ENCODE peak calls at places on chromosomes 11 and 22, in four cellular contexts. R is BE2C, C is choroid plexus epithelial cell, J is brain microvascular endothelial cell. I is an unnamed sample.

GRCh38 chr11:3353066-3353465 is 25.9 kb downstream of the ZNF195 start:
- DNase-seq in R (no peak), C (no peak), J (no peak), I (no peak)

GRCh38 chr11:119584193-119585037 is 144.6 kb downstream of the NECTIN1 start:
- DNase-seq in R (peak), J (peak), C (peak), I (peak)

GRCh38 chr11:10526974-10527918 is 13.7 kb downstream of the RNF141 start:
- DNase-seq in C (peak), R (no peak), J (no peak), I (no peak)

GRCh38 chr22:43570531-43571144 is 158.8 kb downstream of the MPPED1 start:
- DNase-seq in C (no peak), J (no peak), R (no peak), I (no peak)

GRCh38 chr22:23179381-23180294 is 671 bp upstream of the BCR start:
- DNase-seq in C (no peak), R (no peak), J (no peak), I (no peak)

GRCh38 chr22:50581950-50582561 is 593 bp downstream of the CHKB start:
- DNase-seq in R (no peak), J (no peak), C (peak), I (no peak)

GRCh38 chr11:93662177-93662575 is 694 bp downstream of the CEP295 start:
- DNase-seq in C (no peak), J (no peak), R (no peak), I (no peak)

GRCh38 chr11:30468881-30469280 is 117.3 kb downstream of the MPPED2 start:
- DNase-seq in R (no peak), C (no peak), J (no peak), I (no peak)

DNA sequence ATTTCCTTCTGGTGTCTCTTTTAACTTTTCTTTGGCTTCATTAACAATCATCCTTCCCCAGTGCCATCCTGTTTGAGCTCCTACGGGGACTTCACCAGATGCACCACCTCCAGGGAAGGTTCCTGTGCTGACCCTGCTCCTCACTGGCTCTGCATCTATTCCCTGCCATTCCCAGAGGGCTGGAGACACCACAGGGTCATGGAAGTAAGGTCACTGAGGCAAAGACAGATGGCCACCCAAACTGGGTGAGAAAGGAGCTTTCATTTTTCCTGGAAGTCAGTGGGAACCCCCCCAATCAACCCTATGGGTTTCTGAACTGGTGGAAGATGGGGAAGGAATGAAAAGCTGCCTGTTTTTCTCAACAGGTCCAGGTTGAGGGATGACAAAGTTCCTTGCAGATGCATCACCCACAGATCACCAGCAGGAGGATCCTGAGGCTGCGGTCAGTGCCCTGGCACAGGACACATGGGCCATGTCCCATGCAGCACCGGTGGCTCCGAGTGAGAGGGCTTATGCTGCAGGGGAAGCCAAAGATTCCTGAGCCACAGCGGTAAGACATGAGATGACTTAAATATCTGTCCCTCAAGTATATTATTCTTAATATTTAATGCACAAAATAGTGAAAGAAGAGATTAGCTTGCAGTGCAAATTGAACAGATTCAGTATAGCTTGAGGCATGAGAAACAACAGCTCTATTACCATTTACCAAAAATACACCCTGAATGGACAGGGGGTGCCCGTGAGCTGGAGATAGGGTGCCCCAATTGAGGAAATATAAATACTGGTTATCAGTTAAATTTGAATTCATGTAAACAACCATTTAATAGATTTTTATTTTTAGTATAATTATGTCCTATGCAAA is 73.0 kb upstream of the VPREB1 start:
- DNase-seq in J (no peak), C (peak), R (no peak), I (peak)
- TF ChIP-seq CTCF in J (peak), C (peak), R (peak), I (peak)

GRCh38 chr11:101321222-101321621 is 191.6 kb upstream of the PGR start:
- DNase-seq in C (no peak), J (no peak), R (no peak), I (no peak)
- TF ChIP-seq CTCF in C (no peak), J (no peak), R (no peak), I (no peak)

DNA sequence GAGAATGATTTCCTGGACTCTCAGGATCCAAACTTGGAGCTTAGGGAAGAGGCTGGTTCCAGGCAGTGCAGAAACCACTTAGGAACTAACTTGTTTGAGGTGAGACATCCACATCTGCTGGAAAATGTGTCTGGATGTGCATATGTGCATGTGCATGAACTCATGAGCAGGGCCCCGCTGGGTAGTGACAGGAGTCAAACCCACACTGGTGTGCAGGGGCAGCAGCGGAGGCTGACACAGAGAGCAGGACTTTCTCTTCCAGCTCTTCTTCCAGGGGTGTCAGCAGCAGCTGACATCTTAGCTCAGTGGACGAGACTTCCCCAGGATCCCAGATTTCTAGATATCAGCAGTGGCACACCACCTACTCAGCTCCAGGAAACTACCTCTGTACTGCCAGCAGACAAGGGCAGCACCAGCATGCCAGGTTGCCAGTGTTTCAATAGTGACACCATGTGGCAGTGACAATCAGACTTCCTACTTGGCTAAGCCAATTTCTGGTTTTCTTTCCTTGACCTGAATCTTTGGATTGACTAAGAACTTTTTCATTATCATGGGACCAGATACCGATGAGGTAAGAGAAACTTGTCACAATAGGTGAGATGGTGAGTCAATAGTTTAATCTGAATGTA is 227.5 kb upstream of the ZC3H12C start:
- DNase-seq in C (no peak), R (no peak), J (no peak), I (no peak)
- TF ChIP-seq CTCF in C (no peak), R (peak), J (no peak), I (no peak)

GRCh38 chr11:75280227-75280671 is 39.7 kb downstream of the TPBGL start:
- DNase-seq in J (peak), C (peak), R (peak), I (peak)
- TF ChIP-seq CTCF in J (peak), C (peak), R (peak), I (peak)

GRCh38 chr11:71247551-71248250 is 4.7 kb downstream of the SHANK2 start:
- DNase-seq in J (no peak), R (no peak), C (peak), I (no peak)
- TF ChIP-seq CTCF in J (no peak), R (no peak), C (no peak), I (no peak)

I was measured in nephron progenitor cell.